ENCODE peak calls at places on chromosomes 6 and 20, in four cellular contexts. J is SK-N-SH, T is HepG2, R is H1. M is an unnamed sample.

GRCh38 chr20:33443512-33444239 is at the start of gene SNTA1:
- DNase-seq in J (peak), R (peak), T (peak), M (no peak)

GRCh38 chr20:30376767-30377658 is 880.5 kb upstream of the DEFB115 start:
- DNase-seq in J (peak), R (peak), T (peak), M (peak)

GRCh38 chr6:36318690-36319435 is 17.8 kb downstream of the BNIP5 start:
- DNase-seq in J (no peak), T (peak), R (no peak), M (no peak)

GRCh38 chr6:3635482-3635881 is 116.0 kb downstream of the PXDC1 start:
- DNase-seq in R (no peak), T (no peak), J (no peak), M (no peak)

GRCh38 chr6:120675886-120676285 is 658.4 kb downstream of the TBC1D32 start:
- DNase-seq in J (no peak), R (no peak), T (no peak), M (no peak)

GRCh38 chr6:122609881-122610689 is at the start of gene PKIB:
- DNase-seq in R (peak), T (peak), J (peak), M (no peak)

GRCh38 chr6:7390218-7390878 is 740 bp downstream of the RIOK1 start:
- DNase-seq in J (no peak), R (no peak), T (no peak), M (no peak)

GRCh38 chr6:150229775-150230561 is 87.1 kb downstream of the PPP1R14C start:
- DNase-seq in J (no peak), T (no peak), R (no peak), M (no peak)

GRCh38 chr6:154887051-154887450 is 108.1 kb upstream of the TIAM2 start:
- DNase-seq in T (no peak), J (no peak), R (no peak), M (no peak)

GRCh38 chr6:148769304-148769968 is 22.6 kb downstream of the UST start:
- DNase-seq in J (no peak), T (no peak), R (no peak), M (no peak)

GRCh38 chr20:45548410-45548809 is 1.2 kb upstream of the EPPIN start:
- DNase-seq in T (no peak), J (no peak), R (no peak), M (no peak)

GRCh38 chr20:1802385-1803215 is 92.6 kb upstream of the SIRPA start:
- DNase-seq in T (peak), R (no peak), J (peak), M (no peak)

GRCh38 chr20:50753152-50753551 is 21.8 kb downstream of the PARD6B start:
- DNase-seq in J (no peak), R (no peak), T (no peak), M (no peak)

GRCh38 chr6:133854633-133855598 is 34.0 kb upstream of the TCF21 start:
- DNase-seq in R (no peak), J (peak), T (peak), M (no peak)

GRCh38 chr20:46939031-46939430 is 44.4 kb downstream of the EYA2 start:
- DNase-seq in J (peak), R (no peak), T (peak), M (no peak)

GRCh38 chr6:139577124-139577800 is 202.8 kb upstream of the CITED2 start:
- DNase-seq in T (no peak), R (no peak), J (no peak), M (no peak)
- TF ChIP-seq TCF12 in T (no peak), R (no peak), J (no peak), M (no peak)

GRCh38 chr6:40341726-40342125 is 245.4 kb downstream of the LRFN2 start:
- DNase-seq in J (no peak), T (no peak), R (no peak), M (no peak)

GRCh38 chr6:40342674-40343230 is 244.4 kb downstream of the LRFN2 start:
- DNase-seq in J (no peak), T (no peak), R (no peak), M (no peak)

GRCh38 chr6:40340957-40341356 is 246.2 kb downstream of the LRFN2 start:
- DNase-seq in T (no peak), J (no peak), R (no peak), M (no peak)

GRCh38 chr6:40338306-40338705 is 248.9 kb downstream of the LRFN2 start:
- DNase-seq in T (no peak), R (no peak), J (no peak), M (no peak)

GRCh38 chr6:40340196-40340595 is 247.0 kb downstream of the LRFN2 start:
- DNase-seq in J (no peak), T (no peak), R (no peak), M (no peak)
- TF ChIP-seq TCF12 in J (no peak), T (no peak), R (no peak), M (no peak)

GRCh38 chr20:63314566-63315239 is 21.7 kb downstream of the COL20A1 start:
- DNase-seq in J (no peak), T (no peak), R (no peak), M (no peak)

GRCh38 chr20:63314015-63314471 is 21.1 kb downstream of the COL20A1 start:
- DNase-seq in R (no peak), T (no peak), J (no peak), M (no peak)

GRCh38 chr20:63316502-63316921 is 23.5 kb downstream of the COL20A1 start:
- DNase-seq in R (no peak), T (no peak), J (no peak), M (no peak)

GRCh38 chr20:63315982-63316491 is 23.1 kb downstream of the COL20A1 start:
- DNase-seq in J (no peak), T (no peak), R (no peak), M (no peak)

DNA sequence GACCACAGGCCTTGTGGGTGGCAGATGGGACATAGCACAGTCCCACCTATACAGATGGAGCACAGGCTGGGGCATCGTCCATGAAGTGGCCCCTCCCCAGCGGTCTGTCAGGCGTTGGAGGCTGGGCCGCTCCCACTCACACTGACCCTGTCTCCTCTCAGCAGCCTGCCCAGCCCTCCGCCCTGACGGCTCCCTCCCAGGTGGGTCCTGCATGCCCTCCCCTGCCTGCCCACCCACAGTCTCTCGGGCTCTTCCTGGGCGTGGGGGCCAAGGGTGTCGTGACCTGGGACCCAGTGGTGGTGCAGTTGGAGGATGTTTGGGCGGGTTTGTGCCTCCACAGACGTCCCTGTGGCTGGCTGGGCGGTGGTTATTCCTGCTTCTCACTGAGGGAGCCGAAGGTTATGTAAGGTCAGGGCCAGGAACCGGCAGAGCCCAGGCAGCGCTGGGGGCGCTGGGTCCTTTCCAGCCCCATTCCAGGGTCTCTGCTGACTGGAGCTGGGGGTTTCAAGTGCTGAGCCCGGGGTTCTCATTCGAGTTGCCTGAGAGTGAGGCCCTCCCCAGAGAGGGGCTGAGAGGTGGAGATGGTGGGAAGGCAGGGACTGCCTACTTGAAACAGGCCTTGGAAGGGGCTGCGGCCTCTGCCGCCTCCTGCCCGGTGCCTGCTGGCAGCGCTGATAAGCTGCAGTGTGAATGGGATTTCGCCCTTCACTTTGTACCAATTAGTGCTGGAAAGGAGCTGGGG is 22.4 kb downstream of the COL20A1 start:
- DNase-seq in T (no peak), R (no peak), J (no peak), M (no peak)
- TF ChIP-seq TCF12 in T (no peak), R (no peak), J (no peak), M (no peak)

DNA sequence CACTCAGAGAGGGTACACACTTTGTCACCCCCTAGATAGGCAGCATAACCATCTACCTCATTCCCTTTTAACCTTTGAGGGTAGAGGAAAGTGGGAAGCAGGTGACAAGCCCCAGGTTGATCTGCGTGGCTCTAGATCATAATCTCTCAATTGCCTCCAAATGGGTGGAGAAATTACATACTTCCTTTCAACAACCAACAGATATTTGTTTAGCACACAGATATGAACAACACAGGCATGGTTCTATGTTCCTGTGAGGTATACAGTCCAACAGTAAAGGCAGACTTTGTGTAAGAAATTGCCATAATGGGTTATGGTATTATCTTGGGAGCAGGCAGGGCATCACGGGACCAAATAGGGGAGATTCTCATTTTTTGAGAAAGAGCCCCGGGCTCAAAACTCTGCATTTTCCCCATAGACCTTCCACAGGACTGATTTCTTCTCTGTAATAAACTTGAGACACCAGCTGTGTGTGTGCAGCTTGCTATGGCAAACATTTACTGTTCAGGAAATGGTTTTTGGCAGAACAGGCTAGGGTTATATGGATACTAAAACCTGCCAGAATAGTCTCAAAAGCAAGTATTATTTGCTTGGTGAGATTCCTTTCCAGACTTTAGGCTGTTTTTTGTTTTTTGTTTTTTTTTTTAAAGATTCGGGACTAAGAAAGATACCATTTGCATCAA is 126.2 kb downstream of the CD164 start:
- DNase-seq in T (no peak), R (no peak), J (no peak), M (no peak)
- TF ChIP-seq TCF12 in T (no peak), R (no peak), J (no peak), M (no peak)

DNA sequence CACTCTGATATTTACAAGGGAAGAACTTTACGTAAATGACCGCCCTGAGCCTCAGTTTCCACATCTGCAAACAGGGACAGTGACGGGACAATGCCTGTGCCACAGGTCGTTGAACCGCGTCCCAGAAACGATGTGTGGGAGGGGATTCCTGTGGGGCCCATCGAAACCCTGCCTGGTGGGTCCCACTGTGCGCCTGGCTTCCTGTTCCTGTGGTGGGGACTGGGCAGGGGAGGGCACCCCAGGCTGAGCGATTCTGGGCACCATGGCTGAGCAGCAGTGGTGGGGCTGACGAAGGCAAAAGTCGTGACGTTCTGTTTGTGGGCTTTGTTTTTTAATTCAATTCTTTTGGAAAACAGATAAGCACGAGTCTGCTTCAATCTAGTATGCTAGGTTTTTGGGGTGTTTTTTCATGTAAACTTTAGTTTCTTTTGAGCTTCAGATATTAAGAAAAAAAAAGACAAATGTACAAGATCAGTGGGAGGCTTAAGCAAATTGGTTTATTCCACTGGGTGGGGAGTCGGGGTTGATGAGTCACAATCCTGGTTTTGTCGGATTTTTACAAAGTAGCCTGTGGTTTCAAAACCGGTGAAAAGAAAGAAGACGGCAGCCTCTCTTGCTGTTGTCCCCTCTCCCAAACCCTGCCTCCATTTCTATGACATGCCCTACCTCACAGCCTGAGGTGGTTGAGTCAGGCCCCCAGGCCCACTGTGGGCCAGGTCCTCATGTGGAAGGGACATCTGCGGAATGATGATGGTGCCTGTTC is 40.4 kb downstream of the GNAS-AS1 start:
- DNase-seq in R (no peak), J (no peak), T (no peak), M (no peak)
- TF ChIP-seq TCF12 in R (no peak), J (no peak), T (no peak), M (no peak)

GRCh38 chr20:52800734-52801627 is 171.2 kb upstream of the TSHZ2 start:
- DNase-seq in R (no peak), T (no peak), J (peak), M (no peak)

GRCh38 chr20:52799130-52799529 is 173.0 kb upstream of the TSHZ2 start:
- DNase-seq in T (no peak), J (no peak), R (no peak), M (no peak)

GRCh38 chr20:52794853-52795252 is 177.3 kb upstream of the TSHZ2 start:
- DNase-seq in J (no peak), R (no peak), T (no peak), M (no peak)

GRCh38 chr20:52801628-52802006 is 170.5 kb upstream of the TSHZ2 start:
- DNase-seq in J (peak), R (no peak), T (no peak), M (no peak)

GRCh38 chr20:52798124-52798523 is 174.0 kb upstream of the TSHZ2 start:
- DNase-seq in T (no peak), J (no peak), R (no peak), M (no peak)
- TF ChIP-seq TCF12 in T (no peak), J (no peak), R (no peak), M (no peak)

DNA sequence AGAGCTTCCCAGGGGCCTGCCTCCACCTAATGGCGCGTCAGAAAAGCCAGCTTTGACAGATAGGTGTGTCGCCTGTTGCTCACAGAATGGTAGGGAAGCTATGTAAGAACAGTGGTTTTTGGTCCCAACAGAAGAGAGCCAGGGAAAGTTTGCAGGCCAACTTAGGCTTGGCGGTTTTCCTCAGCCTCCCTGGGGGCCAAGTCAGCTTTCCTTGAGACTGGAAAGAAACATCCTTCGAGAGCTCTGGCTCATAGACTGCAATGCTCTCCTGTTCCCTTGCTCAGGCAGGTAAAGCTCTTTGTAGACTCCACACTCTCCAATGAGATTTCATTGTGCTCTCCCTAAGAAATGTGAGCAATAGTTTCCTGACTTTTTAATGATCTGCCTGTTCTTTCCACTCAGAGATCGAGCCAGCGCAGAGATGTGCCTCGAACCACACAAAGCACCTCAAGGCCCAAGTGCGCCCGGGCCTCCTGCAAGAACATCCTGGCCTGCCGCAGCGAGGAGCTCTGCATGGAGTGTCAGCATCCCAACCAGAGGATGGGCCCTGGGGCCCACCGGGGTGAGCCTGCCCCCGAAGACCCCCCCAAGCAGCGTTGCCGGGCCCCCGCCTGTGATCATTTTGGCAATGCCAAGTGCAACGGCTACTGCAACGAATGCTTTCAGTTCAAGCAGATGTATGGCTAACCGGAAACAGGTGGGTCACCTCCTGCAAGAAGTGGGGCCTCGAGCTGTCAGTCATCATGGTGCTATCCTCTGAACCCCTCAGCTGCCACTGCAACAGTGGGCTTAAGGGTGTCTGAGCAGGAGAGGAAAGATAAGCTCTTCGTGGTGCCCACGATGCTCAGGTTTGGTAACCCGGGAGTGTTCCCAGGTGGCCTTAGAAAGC is 13.8 kb downstream of the TNFAIP3 start:
- DNase-seq in J (no peak), T (no peak), R (no peak), M (no peak)
- TF ChIP-seq TCF12 in J (no peak), T (no peak), R (no peak), M (no peak)

GRCh38 chr6:162258647-162259046 is 468.9 kb downstream of the PRKN start:
- DNase-seq in R (no peak), T (no peak), J (no peak), M (no peak)
- TF ChIP-seq TCF12 in R (no peak), T (no peak), J (no peak), M (no peak)

M was measured in GM12878.